ENCODE peak calls at places on chromosome 1, in five cellular contexts. Q is HT-29, K is tibial artery, J is GM18507, X is KBM-7. B is an unnamed sample.

GRCh38 chr1:196660912-196661311 is 9.1 kb downstream of the CFH start:
- DNase-seq in X (peak; percentile 71), K (no peak), J (peak; percentile 2), Q (peak; percentile 49), B (no peak)

GRCh38 chr1:200029035-200029623 is 1.6 kb downstream of the NR5A2 start:
- DNase-seq in K (no peak), J (no peak), Q (peak; percentile 76), X (peak; percentile 67), B (no peak)

GRCh38 chr1:17348593-17349234 is 23.3 kb upstream of the PADI6 start:
- DNase-seq in X (no peak), J (peak; percentile 51), Q (no peak), K (no peak), B (peak; percentile 65)

GRCh38 chr1:9302745-9303524 is 10.2 kb downstream of the SPSB1 start:
- DNase-seq in K (peak; percentile 48), X (peak; percentile 25), J (no peak), Q (peak; percentile 66), B (no peak)

GRCh38 chr1:64516301-64516700 is 46.4 kb downstream of the CACHD1 start:
- DNase-seq in J (no peak), X (no peak), Q (no peak), K (no peak), B (no peak)

GRCh38 chr1:196667131-196667530 is 15.3 kb downstream of the CFH start:
- DNase-seq in Q (no peak), X (no peak), K (no peak), J (no peak), B (no peak)

GRCh38 chr1:190494451-190494850 is 16.8 kb upstream of the BRINP3 start:
- DNase-seq in K (no peak), J (no peak), Q (no peak), X (no peak), B (no peak)

GRCh38 chr1:230130172-230130944 is 63.3 kb downstream of the GALNT2 start:
- DNase-seq in K (no peak), X (no peak), Q (no peak), J (no peak), B (no peak)

GRCh38 chr1:200180821-200181220 is 153.3 kb downstream of the NR5A2 start:
- DNase-seq in Q (no peak), J (no peak), K (no peak), X (no peak), B (no peak)

GRCh38 chr1:162631546-162632233 is 574 bp upstream of the DDR2 start:
- DNase-seq in X (no peak), K (peak; percentile 59), J (no peak), Q (no peak), B (no peak)

GRCh38 chr1:178630418-178630817 is 94.6 kb upstream of the RALGPS2 start:
- DNase-seq in X (no peak), J (no peak), K (no peak), Q (no peak), B (no peak)

GRCh38 chr1:33826711-33827110 is 37.2 kb upstream of the HMGB4 start:
- DNase-seq in K (no peak), J (no peak), Q (no peak), X (no peak), B (no peak)

GRCh38 chr1:31666290-31666963 is 21.8 kb upstream of the PEF1 start:
- DNase-seq in Q (peak; percentile 56), K (no peak), X (no peak), J (no peak), B (no peak)

GRCh38 chr1:199272690-199273089 is 633.9 kb downstream of the PTPRC start:
- DNase-seq in X (no peak), K (no peak), J (peak; percentile 3), Q (peak; percentile 78), B (no peak)

GRCh38 chr1:113930499-113931161 is 1.5 kb downstream of the HIPK1 start:
- DNase-seq in Q (peak; percentile 79), K (no peak), X (peak; percentile 71), J (no peak), B (no peak)

GRCh38 chr1:53076165-53076564 is 14.2 kb downstream of the PODN start:
- DNase-seq in J (no peak), K (no peak), X (no peak), Q (no peak), B (no peak)

GRCh38 chr1:184947497-184948256 is 26.6 kb downstream of the NIBAN1 start:
- DNase-seq in K (no peak), X (no peak), J (no peak), Q (no peak), B (no peak)

GRCh38 chr1:17287377-17287776 is 20.6 kb upstream of the PADI4 start:
- DNase-seq in K (no peak), Q (no peak), J (no peak), X (no peak), B (no peak)

GRCh38 chr1:184166495-184166894 is 115.0 kb downstream of the TSEN15 start:
- DNase-seq in J (no peak), Q (no peak), K (no peak), X (no peak), B (no peak)

GRCh38 chr1:228343211-228343661 is 63.4 kb downstream of the TRIM11 start:
- DNase-seq in K (peak; percentile 14), X (no peak), Q (no peak), J (no peak), B (no peak)

GRCh38 chr1:23558140-23558871 is 995 bp downstream of the ID3 start:
- DNase-seq in K (peak; percentile 71), J (no peak), X (peak; percentile 96), Q (peak; percentile 16), B (no peak)

GRCh38 chr1:64387382-64388066 is 82.4 kb upstream of the CACHD1 start:
- DNase-seq in J (no peak), Q (no peak), X (no peak), K (no peak), B (no peak)

GRCh38 chr1:248009681-248010080 is 3.8 kb upstream of the OR2L5 start:
- DNase-seq in Q (no peak), X (no peak), K (no peak), J (no peak), B (no peak)

GRCh38 chr1:225426395-225427248 is 1.2 kb downstream of the LBR start:
- DNase-seq in J (no peak), X (peak; percentile 58), Q (peak; percentile 46), K (no peak), B (no peak)

GRCh38 chr1:217135569-217135915 is 412.3 kb upstream of the ESRRG start:
- DNase-seq in Q (no peak), X (no peak), K (no peak), J (no peak), B (no peak)

GRCh38 chr1:77538956-77539509 is 143.4 kb downstream of the ZZZ3 start:
- DNase-seq in K (peak; percentile 47), J (peak; percentile 14), Q (no peak), X (no peak), B (no peak)

GRCh38 chr1:203677771-203678170 is 51.1 kb downstream of the ATP2B4 start:
- DNase-seq in K (no peak), X (no peak), Q (no peak), J (no peak), B (no peak)

GRCh38 chr1:52554756-52555155 is 1.9 kb upstream of the TUT4 start:
- DNase-seq in K (no peak), J (no peak), X (no peak), Q (no peak), B (no peak)

GRCh38 chr1:234078143-234078542 is 173.7 kb downstream of the SLC35F3 start:
- DNase-seq in K (no peak), J (no peak), Q (no peak), X (no peak), B (no peak)

GRCh38 chr1:17201201-17202021 is 3.5 kb upstream of the PADI1 start:
- DNase-seq in J (no peak), X (no peak), K (no peak), Q (peak; percentile 84), B (no peak)

GRCh38 chr1:46530791-46531409 is 20.5 kb downstream of the KNCN start:
- DNase-seq in Q (peak; percentile 94), X (no peak), J (no peak), K (no peak), B (no peak)

GRCh38 chr1:145960468-145961108 is 2.8 kb upstream of the LIX1L start:
- DNase-seq in Q (peak; percentile 36), X (peak; percentile 77), J (peak; percentile 30), K (peak; percentile 80), B (no peak)

GRCh38 chr1:109864960-109865611 is 45.6 kb upstream of the CSF1 start:
- DNase-seq in Q (no peak), K (peak; percentile 33), J (no peak), X (no peak), B (no peak)

GRCh38 chr1:159851386-159851785 is 11.1 kb downstream of the VSIG8 start:
- DNase-seq in J (no peak), K (no peak), Q (no peak), X (no peak), B (no peak)

B was measured in GM12864.